ENCODE peak calls at places on chromosomes 12 and 14, in seven cellular contexts. C is EL; V is left cardiac atrium; U is NCI-H2171; S is foreskin melanocyte; H is CD8-positive, alpha-beta T cell; B is KG1. F is an unnamed sample.
A peak's percentile ranks its signal among the peaks of the same experiment; 100 is the strongest.

GRCh38 chr14:68146812-68147211 is 327.2 kb downstream of the RAD51B start:
- DNase-seq in V (no peak), S (peak; percentile 90), B (no peak), U (no peak), H (no peak), C (peak; percentile 98), F (no peak)

GRCh38 chr14:65832431-65833253 is 420.1 kb downstream of the FUT8 start:
- DNase-seq in H (no peak), S (peak; percentile 23), C (peak; percentile 10), U (no peak), V (no peak), B (no peak), F (no peak)

GRCh38 chr14:89807151-89807550 is 147.4 kb downstream of the EFCAB11 start:
- DNase-seq in U (peak; percentile 10), S (no peak), H (no peak), V (no peak), B (no peak), C (no peak), F (no peak)

GRCh38 chr14:62213516-62213915 is 451.3 kb downstream of the SNAPC1 start:
- DNase-seq in C (peak; percentile 15), H (no peak), V (no peak), B (no peak), S (no peak), U (peak; percentile 36), F (no peak)

GRCh38 chr12:122875590-122876220 is 20.2 kb downstream of the VPS37B start:
- DNase-seq in U (no peak), H (no peak), S (no peak), V (no peak), B (no peak), C (no peak), F (no peak)

GRCh38 chr12:131684015-131684725 is 26.7 kb upstream of the SFSWAP start:
- DNase-seq in U (no peak), C (no peak), V (no peak), B (no peak), S (no peak), H (no peak), F (no peak)

GRCh38 chr12:124379938-124380754 is 85.3 kb downstream of the RFLNA start:
- DNase-seq in U (no peak), B (no peak), V (peak; percentile 85), S (peak; percentile 40), H (no peak), C (peak; percentile 94), F (no peak)

GRCh38 chr12:52020539-52021336 is 14.0 kb downstream of the TAMALIN start:
- DNase-seq in H (no peak), U (peak; percentile 34), V (peak; percentile 61), C (peak; percentile 52), S (no peak), B (no peak), F (no peak)

GRCh38 chr12:46977976-46978375 is 101.4 kb upstream of the PCED1B start:
- DNase-seq in V (no peak), C (no peak), S (no peak), H (no peak), B (no peak), U (no peak), F (no peak)

GRCh38 chr12:29732211-29732992 is 51.3 kb downstream of the TMTC1 start:
- DNase-seq in B (no peak), V (no peak), H (no peak), C (no peak), S (no peak), U (no peak), F (no peak)

GRCh38 chr12:46580445-46580844 is 207.9 kb upstream of the SLC38A2 start:
- DNase-seq in H (no peak), S (no peak), C (no peak), V (no peak), U (no peak), B (no peak), F (no peak)

F was measured in colonic mucosa.